ENCODE peak calls at places on chromosomes 16 and 17, in five cellular contexts. Z, M, O, X and A are unnamed samples.

GRCh38 chr16:31064882-31065461 is 9.1 kb downstream of the ZNF668 start:
- DNase-seq in M (no peak), Z (no peak), O (peak), X (no peak), A (peak)

GRCh38 chr16:76277099-76278030 is at the start of gene CNTNAP4:
- DNase-seq in M (no peak), X (no peak), O (no peak), Z (no peak), A (no peak)

GRCh38 chr16:856101-856500 is 55.6 kb upstream of the GNG13 start:
- DNase-seq in Z (no peak), O (no peak), M (no peak), X (no peak), A (no peak)

GRCh38 chr16:3909791-3910583 is 29.5 kb upstream of the CREBBP start:
- DNase-seq in O (no peak), M (no peak), Z (no peak), X (no peak), A (no peak)

GRCh38 chr17:71378741-71379140 is 742.1 kb upstream of the SOX9 start:
- DNase-seq in O (no peak), Z (no peak), M (no peak), X (no peak), A (no peak)

GRCh38 chr17:78112508-78113471 is 15.8 kb downstream of the TMC6 start:
- DNase-seq in O (peak), Z (peak), M (peak), X (peak), A (peak)

GRCh38 chr17:43591750-43592562 is 45.8 kb upstream of the ETV4 start:
- DNase-seq in O (peak), Z (peak), X (peak), M (peak), A (peak)

GRCh38 chr16:66389256-66390175 is 23.0 kb downstream of the CDH5 start:
- DNase-seq in O (no peak), X (no peak), M (no peak), Z (no peak), A (no peak)

GRCh38 chr17:2949469-2950044 is 113.8 kb downstream of the OR1D5 start:
- DNase-seq in Z (no peak), M (peak), O (peak), X (no peak), A (peak)

GRCh38 chr16:81480856-81481821 is 36.5 kb downstream of the CMIP start:
- DNase-seq in O (peak), Z (peak), M (no peak), X (no peak), A (peak)

GRCh38 chr16:53022374-53022773 is 30.3 kb downstream of the CHD9NB start:
- DNase-seq in X (peak), Z (peak), O (peak), M (no peak), A (peak)

GRCh38 chr17:6823011-6823442 is 8.5 kb downstream of the TEKT1 start:
- DNase-seq in M (no peak), O (peak), X (no peak), Z (no peak), A (peak)

GRCh38 chr16:19861811-19862327 is 22.8 kb downstream of the GPRC5B start:
- DNase-seq in M (no peak), O (no peak), Z (no peak), X (no peak), A (no peak)

GRCh38 chr16:12199524-12199923 is 223.0 kb downstream of the SNX29 start:
- DNase-seq in X (no peak), M (no peak), Z (no peak), O (no peak), A (no peak)

GRCh38 chr16:48384982-48385271 is 286 bp downstream of the SIAH1 start:
- DNase-seq in O (peak), M (no peak), Z (no peak), X (peak), A (peak)

GRCh38 chr17:54967621-54968258 is 714 bp downstream of the COX11 start:
- DNase-seq in O (peak), Z (peak), M (peak), X (no peak), A (no peak)

GRCh38 chr16:81586421-81586820 is 141.8 kb downstream of the CMIP start:
- DNase-seq in O (no peak), Z (no peak), M (no peak), X (no peak), A (no peak)

GRCh38 chr17:36849871-36850348 is 87.4 kb upstream of the LHX1 start:
- DNase-seq in X (no peak), M (no peak), O (peak), Z (peak), A (peak)

GRCh38 chr17:17812211-17813054 is 24.4 kb downstream of the SREBF1 start:
- DNase-seq in O (peak), Z (peak), X (peak), M (peak), A (peak)

GRCh38 chr16:79169239-79169638 is 431.3 kb downstream of the MAF start:
- DNase-seq in X (no peak), O (no peak), Z (no peak), M (no peak), A (no peak)

GRCh38 chr17:43401293-43401692 is 2.5 kb downstream of the ARL4D start:
- DNase-seq in M (no peak), Z (no peak), X (peak), O (peak), A (peak)

GRCh38 chr17:42985225-42985624 is 4.9 kb downstream of the RUNDC1 start:
- DNase-seq in Z (peak), X (no peak), O (no peak), M (no peak), A (no peak)

GRCh38 chr16:49748322-49748721 is 107.6 kb downstream of the ZNF423 start:
- DNase-seq in X (no peak), M (no peak), Z (no peak), O (no peak), A (peak)

GRCh38 chr17:64148699-64149098 is 18.8 kb upstream of the ERN1 start:
- DNase-seq in Z (peak), M (no peak), O (peak), X (peak), A (no peak)

GRCh38 chr16:87317766-87318121 is 552 bp upstream of the C16orf95 start:
- DNase-seq in X (peak), O (peak), Z (peak), M (peak), A (peak)

GRCh38 chr17:77899494-77899893 is 59.0 kb upstream of the TNRC6C start:
- DNase-seq in Z (no peak), X (peak), M (no peak), O (no peak), A (no peak)

GRCh38 chr16:17078950-17079631 is 391.7 kb downstream of the XYLT1 start:
- DNase-seq in M (no peak), Z (no peak), X (no peak), O (no peak), A (no peak)

GRCh38 chr17:42111901-42112551 is 488 bp downstream of the DHX58 start:
- DNase-seq in O (peak), M (peak), X (peak), Z (peak), A (peak)

GRCh38 chr17:2853722-2854580 is 57.7 kb downstream of the RAP1GAP2 start:
- DNase-seq in M (peak), X (peak), O (no peak), Z (no peak), A (no peak)

GRCh38 chr17:57447357-57448019 is 191.2 kb downstream of the MSI2 start:
- DNase-seq in O (no peak), Z (no peak), X (no peak), M (no peak), A (no peak)

GRCh38 chr17:17763136-17763535 is 73.7 kb downstream of the SREBF1 start:
- DNase-seq in Z (no peak), X (no peak), M (no peak), O (no peak), A (no peak)

GRCh38 chr17:56593073-56593740 is at the start of gene NOG:
- DNase-seq in Z (no peak), M (peak), X (peak), O (peak), A (no peak)

GRCh38 chr17:78779848-78780247 is 2.2 kb downstream of the CYTH1 start:
- DNase-seq in O (no peak), X (peak), Z (peak), M (no peak), A (no peak)

GRCh38 chr17:67585077-67585602 is 132.6 kb upstream of the NOL11 start:
- DNase-seq in M (no peak), Z (no peak), O (no peak), X (no peak), A (no peak)

GRCh38 chr16:86930001-86930400 is 351.7 kb downstream of the FOXL1 start:
- DNase-seq in X (no peak), Z (no peak), O (no peak), M (no peak), A (no peak)

DNA sequence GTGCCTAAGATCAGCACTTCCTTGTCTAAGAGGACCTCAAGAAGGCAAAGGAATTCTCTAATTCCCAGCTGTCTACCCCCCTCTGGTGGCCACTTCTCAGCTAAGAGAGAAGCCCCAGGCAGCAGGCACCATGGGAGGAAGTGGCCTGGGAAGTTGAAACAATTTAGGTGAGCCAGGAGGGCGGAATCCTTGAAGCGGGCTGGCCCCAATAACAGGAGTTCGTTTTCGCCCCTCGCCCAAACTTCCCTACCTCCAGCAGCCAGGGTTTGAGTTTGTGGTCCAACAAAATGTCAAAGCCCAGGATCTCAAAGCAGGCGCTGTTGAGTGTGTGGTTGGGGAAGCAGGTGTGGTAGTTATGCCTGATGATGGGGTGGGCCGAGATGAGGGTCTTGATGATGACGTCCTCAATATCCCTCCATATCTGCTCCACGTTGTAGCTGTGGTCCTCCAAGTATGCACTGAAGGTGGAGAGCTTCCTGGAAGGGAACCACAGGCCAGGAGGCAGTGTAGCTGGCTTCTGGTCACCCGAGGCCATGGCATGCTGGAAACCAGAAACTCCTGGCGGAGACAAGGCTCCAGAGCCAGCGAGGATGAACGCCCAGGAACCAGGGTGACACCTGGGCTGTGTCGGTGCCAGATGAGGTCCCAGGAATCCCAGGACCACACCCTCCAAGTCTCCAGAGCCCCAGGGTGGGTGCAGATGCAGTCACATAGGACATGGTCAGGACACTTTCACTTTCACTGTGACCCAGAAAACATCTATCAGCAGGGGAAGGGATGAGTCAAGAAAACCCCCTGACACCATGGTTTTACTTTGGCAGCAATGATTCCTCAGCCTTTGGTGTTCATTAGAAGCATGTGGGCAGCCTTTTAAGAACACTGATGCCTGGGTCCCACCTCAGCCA is 25.6 kb downstream of the TTLL6 start:
- DNase-seq in M (peak), O (peak), Z (peak), X (peak), A (peak)
- TF ChIP-seq CTCF in M (peak), O (peak), Z (peak), X (peak), A (peak)

DNA sequence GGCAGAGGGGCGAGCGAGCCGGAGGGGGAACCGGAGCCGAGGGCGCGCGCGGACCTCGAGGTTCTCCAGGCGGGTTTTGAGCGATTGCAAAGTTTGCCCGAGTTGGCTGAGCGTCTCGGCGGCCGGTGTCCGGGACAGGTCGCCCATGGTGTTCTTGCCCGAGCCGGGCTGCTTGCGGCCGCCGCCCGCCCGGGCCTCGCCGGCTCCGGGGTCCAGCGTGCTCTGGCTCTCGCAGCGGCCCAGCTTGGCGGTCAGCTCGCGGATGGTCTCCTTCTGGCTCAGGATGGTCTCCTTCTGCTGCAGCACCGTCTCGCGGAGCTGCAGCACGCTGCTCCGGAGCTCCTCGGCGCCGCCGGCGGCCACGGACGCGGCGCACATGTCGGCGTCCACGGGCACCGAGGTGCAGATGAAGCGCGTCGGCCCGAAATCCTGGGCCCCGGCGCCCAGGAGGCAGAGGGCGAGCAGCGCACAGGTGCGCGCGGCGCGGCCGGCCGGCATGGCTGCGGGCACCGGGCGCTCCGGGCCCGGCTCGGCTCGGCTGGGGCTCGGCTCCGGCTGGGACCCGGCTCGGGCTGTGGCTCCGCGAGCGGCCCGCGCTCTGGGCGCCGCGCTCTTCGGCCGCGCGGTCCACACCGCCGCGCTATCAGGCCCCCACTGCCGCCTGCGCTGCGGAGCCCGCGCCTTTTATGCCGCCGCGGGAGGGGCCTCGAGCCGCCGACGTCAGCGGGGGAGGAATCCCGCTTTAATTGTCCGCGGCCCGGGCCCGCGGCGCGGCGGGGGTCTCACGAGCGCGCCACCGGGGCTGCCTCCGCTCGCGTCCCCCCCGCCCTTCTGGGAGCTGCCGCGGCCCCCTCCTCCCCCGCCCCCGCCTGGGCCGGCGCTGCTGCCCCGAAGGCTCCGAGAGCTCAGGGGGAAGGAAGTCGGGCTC is at the start of gene NPTX1:
- DNase-seq in Z (no peak), O (no peak), M (no peak), X (no peak), A (no peak)
- H3K4me3 ChIP-seq in Z (no peak), O (no peak), M (no peak), X (peak), A (no peak)

DNA sequence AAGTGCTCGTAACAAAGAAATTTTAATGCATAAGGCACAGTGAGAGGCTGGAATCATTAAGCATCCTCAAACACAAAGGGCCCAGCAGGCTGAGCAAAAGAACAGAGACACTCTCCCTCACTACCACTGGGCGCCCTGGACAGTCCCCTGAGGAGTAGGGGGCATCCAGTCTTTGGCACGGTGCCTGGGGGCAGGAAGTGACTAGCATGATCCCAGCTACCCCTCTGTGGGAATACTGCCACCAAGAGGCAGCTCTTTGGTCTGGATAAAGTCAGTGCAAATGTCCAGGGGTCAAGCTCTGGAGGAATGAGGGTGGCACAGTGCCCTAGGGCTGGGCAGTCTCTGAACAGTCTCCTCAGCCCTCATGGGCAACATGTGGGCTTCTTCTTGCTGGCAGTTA is 2.6 kb upstream of the PROCA1 start:
- DNase-seq in M (no peak), X (no peak), Z (no peak), O (no peak), A (no peak)
- TF ChIP-seq CTCF in M (no peak), X (no peak), Z (no peak), O (no peak), A (no peak)

DNA sequence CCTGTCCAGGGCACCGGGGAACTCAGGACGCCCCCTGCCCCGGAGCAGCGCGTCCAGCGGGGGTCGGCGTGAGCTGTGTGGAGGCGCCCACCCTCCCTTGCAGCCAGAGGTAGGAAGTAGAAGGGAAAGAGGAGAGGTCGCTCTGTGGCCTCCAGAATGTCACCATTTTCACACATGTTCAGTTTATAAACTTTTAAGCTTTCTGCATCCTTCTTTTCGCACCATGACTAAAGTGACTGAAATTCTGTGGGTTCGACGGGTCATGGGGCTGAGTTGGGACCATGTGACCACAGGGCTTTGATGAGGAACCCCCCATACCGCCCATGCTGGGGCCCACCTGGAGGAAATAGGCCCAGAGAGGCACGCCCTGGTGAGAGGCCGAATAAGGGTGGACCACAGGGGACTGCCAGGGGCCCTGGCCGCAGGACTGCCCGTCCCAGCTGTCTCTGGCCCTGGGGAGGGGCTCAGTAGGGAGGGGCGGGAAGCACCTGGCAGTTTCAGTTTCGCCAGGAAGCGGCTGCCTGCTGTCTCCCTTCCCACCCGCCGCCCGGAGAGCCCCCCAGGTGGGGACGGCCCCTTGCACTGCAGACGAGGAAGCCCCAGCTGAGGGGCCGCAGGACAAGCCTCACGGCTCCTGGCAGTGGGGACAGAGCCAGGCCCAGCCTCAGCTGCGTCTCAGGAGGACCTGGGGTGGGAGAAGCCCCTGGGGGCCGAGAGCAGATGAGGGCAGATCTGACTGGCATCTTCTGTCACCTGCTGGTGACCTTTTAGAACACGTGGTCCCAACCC is 9.0 kb downstream of the CBFA2T3 start:
- DNase-seq in M (peak), X (peak), O (no peak), Z (peak), A (no peak)
- H3K4me3 ChIP-seq in M (no peak), X (no peak), O (no peak), Z (peak), A (no peak)

GRCh38 chr17:82416771-82417170 is 1.4 kb upstream of the HEXD start:
- DNase-seq in M (no peak), Z (no peak), O (no peak), X (no peak), A (no peak)
- TF ChIP-seq CTCF in M (no peak), Z (peak), O (peak), X (no peak), A (peak)

DNA sequence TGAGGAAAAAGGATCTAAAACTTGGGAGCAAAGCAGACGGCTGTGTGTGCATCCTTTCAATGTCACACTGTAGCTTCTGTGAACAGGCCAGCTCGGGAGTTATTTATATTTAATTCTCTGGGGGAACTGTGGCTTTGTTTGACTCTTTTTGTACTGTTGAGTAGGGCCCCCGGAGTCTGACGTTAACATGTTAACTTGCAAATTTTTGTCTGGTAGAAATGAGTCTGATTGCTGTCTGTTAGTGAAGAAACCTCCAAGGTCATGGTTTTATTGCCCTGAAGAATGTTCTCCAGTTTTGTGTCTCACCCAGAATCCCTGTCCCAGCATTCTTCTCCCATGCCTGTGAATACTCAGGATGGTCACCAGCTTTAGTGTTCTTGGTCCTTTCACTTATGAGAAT is 14.3 kb upstream of the KCNG4 start:
- DNase-seq in Z (no peak), M (no peak), O (no peak), X (no peak), A (no peak)
- H3K4me3 ChIP-seq in Z (no peak), M (no peak), O (no peak), X (no peak), A (no peak)

DNA sequence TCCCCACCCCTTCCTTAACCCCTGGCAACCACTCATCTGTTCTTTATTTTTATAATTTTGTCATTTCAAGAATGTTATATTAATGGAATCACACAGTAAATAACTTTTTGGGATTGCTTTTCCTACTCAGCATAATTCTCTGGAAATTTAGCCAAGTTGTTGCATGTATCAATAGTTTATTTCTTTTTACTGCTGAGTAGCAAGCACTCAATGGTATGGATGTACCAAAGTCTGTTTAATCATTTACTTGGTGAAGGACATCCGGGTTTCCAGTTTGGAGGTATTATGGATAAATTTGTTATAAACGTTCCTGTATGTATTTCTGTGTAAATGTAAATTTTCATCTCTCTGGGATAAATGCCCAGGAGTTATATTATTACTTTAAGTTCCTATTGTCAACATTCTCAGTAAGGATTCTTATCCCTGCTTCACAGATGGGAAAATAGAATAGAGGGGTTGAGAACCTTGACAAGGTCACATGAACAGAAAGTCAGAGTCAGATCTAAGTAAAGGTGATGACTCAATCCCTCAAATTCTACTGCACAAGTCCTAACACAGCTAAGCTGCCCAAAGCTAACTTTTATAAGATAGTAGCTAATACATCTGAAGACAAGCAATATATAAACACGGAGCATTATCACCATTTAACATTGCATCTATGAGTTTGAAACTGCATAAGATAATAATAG is 62.4 kb upstream of the MTMR4 start:
- DNase-seq in Z (peak), X (no peak), M (no peak), O (no peak), A (peak)
- TF ChIP-seq CTCF in Z (no peak), X (no peak), M (no peak), O (no peak), A (no peak)